ENCODE peak calls at places on chromosomes 11 and 22, in nine cellular contexts. N is posterior cingulate gyrus; U is right lobe of liver; F is GM03348; P is amniotic stem cell; E is astrocyte of the spinal cord; W is islet precursor cell; O is foreskin keratinocyte; I is activated T-helper 1 cell treated with anti-CD3 and anti-CD28 coated beads, Interleukin-2, amount 50 U/mL, for 16 hours. B is an unnamed sample.

GRCh38 chr11:126138636-126139540 is 72.6 kb downstream of the RPUSD4 start:
- DNase-seq in E (no peak), O (no peak), P (no peak), I (no peak), W (peak; percentile 66), U (no peak), F (no peak), N (no peak), B (no peak)

GRCh38 chr22:41197808-41198585 is 7.1 kb upstream of the L3MBTL2 start:
- DNase-seq in I (no peak), F (no peak), N (no peak), W (no peak), U (peak; percentile 57), E (no peak), P (no peak), O (no peak), B (no peak)

GRCh38 chr11:111696556-111696955 is 69.6 kb downstream of the PPP2R1B start:
- DNase-seq in O (no peak), U (no peak), E (peak; percentile 35), N (no peak), P (no peak), F (peak; percentile 39), W (no peak), I (no peak), B (no peak)

GRCh38 chr22:27344546-27344945 is 457.0 kb downstream of the MN1 start:
- DNase-seq in W (no peak), O (no peak), N (no peak), P (no peak), E (no peak), U (no peak), F (no peak), I (no peak), B (no peak)

GRCh38 chr11:130666781-130667251 is 218.4 kb downstream of the ADAMTS15 start:
- DNase-seq in W (no peak), E (peak; percentile 66), U (no peak), O (no peak), P (no peak), F (peak; percentile 37), N (no peak), I (no peak), B (no peak)

GRCh38 chr11:121571466-121571865 is 118.7 kb upstream of the SORL1-AS1 start:
- DNase-seq in O (no peak), N (no peak), E (no peak), U (no peak), F (no peak), I (no peak), W (peak; percentile 35), P (no peak), B (no peak)

GRCh38 chr11:34160049-34160721 is 54.8 kb downstream of the NAT10 start:
- DNase-seq in U (no peak), P (no peak), O (no peak), N (no peak), F (no peak), I (no peak), E (peak; percentile 68), W (no peak), B (no peak)

GRCh38 chr11:69319255-69320106 is 25.5 kb downstream of the MYEOV start:
- DNase-seq in U (peak; percentile 12), E (no peak), I (no peak), F (no peak), P (no peak), O (no peak), N (no peak), W (no peak), B (no peak)

GRCh38 chr11:107916671-107917241 is 11.5 kb upstream of the RAB39A start:
- DNase-seq in P (no peak), E (no peak), W (peak; percentile 80), F (no peak), O (no peak), N (no peak), I (no peak), U (no peak), B (no peak)

GRCh38 chr11:12216542-12217422 is 106.4 kb downstream of the MICAL2 start:
- DNase-seq in E (peak; percentile 59), W (no peak), F (no peak), N (no peak), O (no peak), U (no peak), P (no peak), I (no peak), B (no peak)

GRCh38 chr11:117458275-117459120 is 130.8 kb downstream of the CEP164 start:
- DNase-seq in W (peak; percentile 32), U (no peak), O (peak; percentile 81), P (no peak), F (no peak), N (no peak), I (no peak), E (no peak), B (no peak)

GRCh38 chr11:45083544-45084087 is 62.8 kb upstream of the PRDM11 start:
- DNase-seq in P (no peak), W (peak; percentile 77), N (peak; percentile 39), E (no peak), O (no peak), F (no peak), I (no peak), U (no peak), B (no peak)